ENCODE peak calls at places on chromosomes 3 and 15, in eight cellular contexts. One of them, this sample, is unnamed.

GRCh38 chr15:70505411-70505919 is 257.9 kb downstream of the UACA start:
- DNase-seq in astrocyte of the cerebellum: peak
- DNase-seq in heart left ventricle: no peak
- DNase-seq in GM20000: no peak
- DNase-seq in Peyer's patch: no peak
- DNase-seq in CD8-positive, alpha-beta T cell: no peak
- DNase-seq in CD4-positive, alpha-beta T cell: no peak
- DNase-seq in heart right ventricle: no peak
- DNase-seq in this sample: no peak

GRCh38 chr15:75696854-75697259 is 15.8 kb downstream of the CSPG4 start:
- DNase-seq in astrocyte of the cerebellum: no peak
- DNase-seq in GM20000: no peak
- DNase-seq in Peyer's patch: no peak
- DNase-seq in heart right ventricle: no peak
- DNase-seq in heart left ventricle: no peak
- DNase-seq in CD8-positive, alpha-beta T cell: no peak
- DNase-seq in CD4-positive, alpha-beta T cell: no peak
- DNase-seq in this sample: no peak

GRCh38 chr15:99123706-99124451 is 19.0 kb downstream of the SYNM start:
- DNase-seq in CD4-positive, alpha-beta T cell: no peak
- DNase-seq in CD8-positive, alpha-beta T cell: no peak
- DNase-seq in heart left ventricle: peak
- DNase-seq in Peyer's patch: peak
- DNase-seq in astrocyte of the cerebellum: peak
- DNase-seq in GM20000: no peak
- DNase-seq in heart right ventricle: peak
- DNase-seq in this sample: peak

GRCh38 chr3:64039972-64040733 is 16.9 kb upstream of the PSMD6 start:
- DNase-seq in heart left ventricle: no peak
- DNase-seq in CD4-positive, alpha-beta T cell: no peak
- DNase-seq in Peyer's patch: no peak
- DNase-seq in GM20000: no peak
- DNase-seq in astrocyte of the cerebellum: no peak
- DNase-seq in CD8-positive, alpha-beta T cell: no peak
- DNase-seq in heart right ventricle: no peak
- DNase-seq in this sample: no peak

GRCh38 chr3:126394179-126394976 is at the start of gene CFAP100:
- DNase-seq in GM20000: no peak
- DNase-seq in CD4-positive, alpha-beta T cell: no peak
- DNase-seq in heart left ventricle: peak
- DNase-seq in astrocyte of the cerebellum: no peak
- DNase-seq in Peyer's patch: peak
- DNase-seq in heart right ventricle: peak
- DNase-seq in CD8-positive, alpha-beta T cell: no peak
- DNase-seq in this sample: peak

GRCh38 chr15:45457641-45458539 is 64.7 kb downstream of the SLC30A4 start:
- DNase-seq in CD8-positive, alpha-beta T cell: peak
- DNase-seq in heart left ventricle: peak
- DNase-seq in astrocyte of the cerebellum: peak
- DNase-seq in Peyer's patch: no peak
- DNase-seq in heart right ventricle: no peak
- DNase-seq in CD4-positive, alpha-beta T cell: peak
- DNase-seq in GM20000: peak
- DNase-seq in this sample: no peak

GRCh38 chr15:101092186-101092866 is 159.5 kb downstream of the CHSY1 start:
- DNase-seq in astrocyte of the cerebellum: no peak
- DNase-seq in Peyer's patch: peak
- DNase-seq in GM20000: no peak
- DNase-seq in CD8-positive, alpha-beta T cell: no peak
- DNase-seq in CD4-positive, alpha-beta T cell: no peak
- DNase-seq in heart left ventricle: no peak
- DNase-seq in heart right ventricle: no peak
- DNase-seq in this sample: no peak

GRCh38 chr15:33309602-33310276 is 1.0 kb upstream of the RYR3 start:
- DNase-seq in GM20000: peak
- DNase-seq in CD4-positive, alpha-beta T cell: no peak
- DNase-seq in Peyer's patch: no peak
- DNase-seq in heart right ventricle: no peak
- DNase-seq in heart left ventricle: no peak
- DNase-seq in CD8-positive, alpha-beta T cell: no peak
- DNase-seq in astrocyte of the cerebellum: no peak
- DNase-seq in this sample: no peak

GRCh38 chr3:147538034-147538433 is 128.9 kb downstream of the ZIC1 start:
- DNase-seq in heart right ventricle: no peak
- DNase-seq in heart left ventricle: no peak
- DNase-seq in Peyer's patch: no peak
- DNase-seq in CD8-positive, alpha-beta T cell: no peak
- DNase-seq in CD4-positive, alpha-beta T cell: no peak
- DNase-seq in astrocyte of the cerebellum: no peak
- DNase-seq in GM20000: no peak
- DNase-seq in this sample: no peak

GRCh38 chr3:55501905-55502304 is 14.8 kb upstream of the WNT5A start:
- DNase-seq in CD8-positive, alpha-beta T cell: no peak
- DNase-seq in astrocyte of the cerebellum: no peak
- DNase-seq in Peyer's patch: no peak
- DNase-seq in heart left ventricle: no peak
- DNase-seq in GM20000: no peak
- DNase-seq in CD4-positive, alpha-beta T cell: no peak
- DNase-seq in heart right ventricle: no peak
- DNase-seq in this sample: no peak

GRCh38 chr3:46489406-46489805 is 8.4 kb upstream of the RTP3 start:
- DNase-seq in astrocyte of the cerebellum: no peak
- DNase-seq in heart left ventricle: peak
- DNase-seq in GM20000: no peak
- DNase-seq in heart right ventricle: no peak
- DNase-seq in CD8-positive, alpha-beta T cell: no peak
- DNase-seq in Peyer's patch: no peak
- DNase-seq in CD4-positive, alpha-beta T cell: no peak
- DNase-seq in this sample: no peak

DNA sequence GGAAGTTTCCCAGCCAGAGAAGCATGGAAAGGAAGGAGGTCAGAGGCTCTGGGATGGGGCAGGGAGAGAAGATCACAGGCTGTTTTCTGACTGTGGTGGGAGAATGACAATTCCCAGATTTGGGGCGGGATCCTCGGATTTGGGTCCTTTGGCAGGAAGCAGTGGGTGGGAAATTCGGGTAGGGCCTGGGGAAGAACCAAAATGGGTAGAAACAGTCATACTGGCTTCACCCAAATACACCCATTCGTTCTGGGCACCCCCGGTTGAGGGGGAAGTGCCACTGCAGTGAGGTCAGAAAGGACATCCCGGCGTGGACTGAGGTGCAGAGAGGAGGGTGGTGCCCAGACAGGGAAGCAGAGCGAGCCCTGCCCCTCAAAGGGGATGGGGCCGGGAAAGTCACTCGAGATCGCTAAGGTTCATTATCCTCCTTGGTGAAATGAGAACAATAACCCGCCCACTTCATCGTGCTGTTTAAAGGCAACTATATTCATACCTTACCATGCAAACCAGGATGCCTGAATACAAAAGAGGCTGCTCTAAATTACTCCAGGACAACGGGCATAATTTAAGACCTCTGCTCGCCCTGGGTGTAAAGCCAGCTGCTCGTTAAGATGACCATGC is 28.8 kb downstream of the TNK2 start:
- DNase-seq in heart left ventricle: no peak
- DNase-seq in CD4-positive, alpha-beta T cell: no peak
- DNase-seq in heart right ventricle: no peak
- DNase-seq in astrocyte of the cerebellum: no peak
- DNase-seq in Peyer's patch: no peak
- DNase-seq in CD8-positive, alpha-beta T cell: no peak
- DNase-seq in GM20000: no peak
- DNase-seq in this sample: no peak
- TF ChIP-seq CTCF in heart left ventricle: no peak
- TF ChIP-seq CTCF in CD4-positive, alpha-beta T cell: no peak
- TF ChIP-seq CTCF in heart right ventricle: no peak
- TF ChIP-seq CTCF in astrocyte of the cerebellum: no peak
- TF ChIP-seq CTCF in Peyer's patch: no peak
- TF ChIP-seq CTCF in CD8-positive, alpha-beta T cell: no peak
- TF ChIP-seq CTCF in GM20000: no peak
- TF ChIP-seq CTCF in this sample: no peak

DNA sequence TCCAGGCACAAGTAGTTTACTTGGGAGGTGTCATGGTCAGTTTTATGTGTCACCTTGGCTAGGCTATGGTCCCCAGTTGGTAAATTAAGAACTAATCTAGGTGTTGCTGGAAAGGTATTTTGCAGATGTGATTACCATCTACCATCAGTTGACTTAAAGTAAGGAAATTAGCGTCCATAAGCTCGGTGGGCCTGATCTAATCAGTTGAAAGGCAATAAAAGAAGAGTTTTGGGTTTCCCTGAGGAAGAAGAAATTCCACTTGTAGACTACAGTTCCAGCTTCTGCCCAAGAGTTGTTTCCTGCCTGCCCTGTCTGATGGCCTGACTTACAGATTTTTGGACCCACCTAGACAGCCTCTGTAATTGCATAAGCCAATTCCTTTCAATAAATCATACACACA is 438.7 kb upstream of the PROK2 start:
- DNase-seq in CD4-positive, alpha-beta T cell: no peak
- DNase-seq in heart right ventricle: no peak
- DNase-seq in astrocyte of the cerebellum: no peak
- DNase-seq in heart left ventricle: no peak
- DNase-seq in CD8-positive, alpha-beta T cell: no peak
- DNase-seq in Peyer's patch: no peak
- DNase-seq in GM20000: no peak
- DNase-seq in this sample: no peak
- TF ChIP-seq CTCF in CD4-positive, alpha-beta T cell: no peak
- TF ChIP-seq CTCF in heart right ventricle: no peak
- TF ChIP-seq CTCF in astrocyte of the cerebellum: no peak
- TF ChIP-seq CTCF in heart left ventricle: no peak
- TF ChIP-seq CTCF in CD8-positive, alpha-beta T cell: no peak
- TF ChIP-seq CTCF in Peyer's patch: no peak
- TF ChIP-seq CTCF in GM20000: no peak
- TF ChIP-seq CTCF in this sample: no peak

DNA sequence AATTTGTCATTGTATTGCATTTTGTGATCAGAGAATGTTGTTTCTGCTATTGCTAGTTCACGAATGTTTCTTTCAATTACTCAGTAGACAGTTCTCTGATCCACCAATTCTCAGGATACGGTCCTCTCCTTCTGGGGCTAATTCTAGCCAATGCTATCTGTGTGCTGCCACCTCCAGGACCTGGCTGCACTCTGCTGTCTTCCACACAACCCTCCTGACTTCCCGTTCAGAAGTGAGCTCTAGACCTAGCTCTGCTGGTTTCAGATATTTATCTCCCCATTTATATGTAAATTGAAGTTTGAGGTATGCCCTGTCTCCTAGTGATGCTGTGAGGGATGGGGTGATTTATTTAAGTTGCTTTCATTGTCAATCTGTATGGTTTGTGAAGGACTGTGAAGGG is 21.7 kb upstream of the UBL7 start:
- DNase-seq in CD4-positive, alpha-beta T cell: no peak
- DNase-seq in heart right ventricle: no peak
- DNase-seq in heart left ventricle: no peak
- DNase-seq in Peyer's patch: no peak
- DNase-seq in CD8-positive, alpha-beta T cell: no peak
- DNase-seq in astrocyte of the cerebellum: no peak
- DNase-seq in GM20000: no peak
- DNase-seq in this sample: no peak
- TF ChIP-seq CTCF in CD4-positive, alpha-beta T cell: no peak
- TF ChIP-seq CTCF in heart right ventricle: no peak
- TF ChIP-seq CTCF in heart left ventricle: no peak
- TF ChIP-seq CTCF in Peyer's patch: no peak
- TF ChIP-seq CTCF in CD8-positive, alpha-beta T cell: no peak
- TF ChIP-seq CTCF in astrocyte of the cerebellum: peak
- TF ChIP-seq CTCF in GM20000: no peak
- TF ChIP-seq CTCF in this sample: no peak

DNA sequence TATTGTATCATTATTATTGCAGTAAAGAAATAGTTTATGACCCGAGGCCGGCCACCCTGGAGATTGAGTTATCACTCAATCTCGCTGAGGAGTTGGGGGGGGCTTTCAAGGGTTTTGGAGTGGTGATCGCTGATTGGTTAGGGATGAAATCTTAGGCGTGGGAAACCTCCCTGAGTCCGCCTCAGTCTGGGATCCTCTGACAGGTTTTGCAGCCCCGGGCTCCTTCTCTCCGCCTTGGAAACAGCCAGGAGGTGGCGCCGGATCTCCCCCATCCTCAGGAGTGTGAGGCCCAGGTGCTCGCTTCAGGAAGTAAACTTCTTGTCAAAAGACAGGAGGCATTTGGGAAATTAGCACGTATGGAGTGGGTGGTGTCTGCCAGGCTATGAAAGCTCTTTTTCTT is 41.1 kb upstream of the SEC61A1 start:
- DNase-seq in heart right ventricle: no peak
- DNase-seq in GM20000: peak
- DNase-seq in Peyer's patch: peak
- DNase-seq in heart left ventricle: no peak
- DNase-seq in CD4-positive, alpha-beta T cell: no peak
- DNase-seq in CD8-positive, alpha-beta T cell: no peak
- DNase-seq in astrocyte of the cerebellum: no peak
- DNase-seq in this sample: peak
- TF ChIP-seq CTCF in heart right ventricle: no peak
- TF ChIP-seq CTCF in GM20000: no peak
- TF ChIP-seq CTCF in Peyer's patch: no peak
- TF ChIP-seq CTCF in heart left ventricle: no peak
- TF ChIP-seq CTCF in CD4-positive, alpha-beta T cell: no peak
- TF ChIP-seq CTCF in CD8-positive, alpha-beta T cell: no peak
- TF ChIP-seq CTCF in astrocyte of the cerebellum: peak
- TF ChIP-seq CTCF in this sample: no peak

This sample was measured in dorsolateral prefrontal cortex.